ENCODE peak calls at places on chromosomes 12 and 14, in five cellular contexts. C is fibroblast of lung, Q is neuronal stem cell, K is cardiac muscle cell, L is tibial nerve. I is an unnamed sample.
A peak's percentile ranks its signal among the peaks of the same experiment; 100 is the strongest.

GRCh38 chr14:25039933-25040332 is 10.0 kb downstream of the STXBP6 start:
- DNase-seq in Q (no peak), L (no peak), K (no peak), C (no peak), I (no peak)

GRCh38 chr14:70821916-70822705 is 12.8 kb upstream of the MAP3K9 start:
- DNase-seq in L (no peak), C (peak; percentile 28), Q (peak; percentile 62), K (peak; percentile 75), I (peak; percentile 45)

GRCh38 chr12:59973515-59973914 is 377.7 kb downstream of the SLC16A7 start:
- DNase-seq in C (peak; percentile 62), Q (no peak), K (peak; percentile 8), L (no peak), I (no peak)

GRCh38 chr12:99959549-99960170 is 25.1 kb downstream of the ANKS1B start:
- DNase-seq in K (peak; percentile 67), Q (no peak), L (no peak), C (peak; percentile 12), I (no peak)

GRCh38 chr12:34377243-34378035 is 355.1 kb downstream of the ALG10 start:
- DNase-seq in Q (no peak), L (no peak), K (no peak), C (no peak), I (no peak)

GRCh38 chr12:88782357-88782756 is 202.1 kb upstream of the KITLG start:
- DNase-seq in Q (no peak), L (no peak), K (no peak), C (no peak), I (no peak)

GRCh38 chr12:97572220-97572619 is 109.6 kb downstream of the RMST start:
- DNase-seq in C (no peak), L (no peak), K (no peak), Q (no peak), I (no peak)

GRCh38 chr14:24710403-24711063 is 76.5 kb upstream of the GZMB start:
- DNase-seq in L (peak; percentile 45), C (peak; percentile 69), K (peak; percentile 77), Q (peak; percentile 59), I (peak; percentile 32)

GRCh38 chr14:92653162-92653651 is 95.2 kb downstream of the LGMN start:
- DNase-seq in K (no peak), L (no peak), C (no peak), Q (no peak), I (no peak)

GRCh38 chr14:21093769-21094681 is 4.4 kb downstream of the ZNF219 start:
- DNase-seq in C (no peak), K (peak; percentile 16), L (no peak), Q (peak; percentile 95), I (no peak)

GRCh38 chr14:55832122-55832911 is 252.3 kb downstream of the KTN1 start:
- DNase-seq in Q (no peak), C (no peak), L (no peak), K (no peak), I (no peak)

GRCh38 chr12:74111688-74112360 is 425.8 kb upstream of the ATXN7L3B start:
- DNase-seq in Q (peak; percentile 24), K (no peak), L (no peak), C (no peak), I (no peak)

GRCh38 chr12:72267974-72268373 is 4.2 kb upstream of the TRHDE start:
- DNase-seq in C (peak; percentile 68), L (no peak), K (no peak), Q (no peak), I (no peak)

GRCh38 chr12:201361-201760 is 12.6 kb downstream of the SLC6A12 start:
- DNase-seq in C (no peak), L (no peak), K (no peak), Q (no peak), I (no peak)

GRCh38 chr14:23725980-23726746 is 90.0 kb downstream of the DHRS2 start:
- DNase-seq in C (no peak), L (no peak), K (no peak), Q (no peak), I (no peak)

GRCh38 chr12:53046655-53047220 is 3.1 kb upstream of the TNS2 start:
- DNase-seq in K (peak; percentile 95), L (peak; percentile 89), Q (peak; percentile 54), C (peak; percentile 91), I (no peak)

GRCh38 chr12:20520572-20520971 is 152.2 kb downstream of the PDE3A start:
- DNase-seq in L (no peak), K (no peak), C (no peak), Q (no peak), I (no peak)

GRCh38 chr12:95721320-95721719 is 69.2 kb downstream of the NTN4 start:
- DNase-seq in C (peak; percentile 12), L (no peak), Q (no peak), K (no peak), I (no peak)

GRCh38 chr14:96341323-96341722 is 21.8 kb downstream of the ATG2B start:
- DNase-seq in L (no peak), C (no peak), K (no peak), Q (no peak), I (no peak)

GRCh38 chr12:49932746-49933145 is 17.8 kb upstream of the AQP2 start:
- DNase-seq in C (no peak), Q (no peak), K (no peak), L (no peak), I (no peak)

GRCh38 chr12:49929581-49929980 is 21.0 kb upstream of the AQP2 start:
- DNase-seq in C (no peak), K (no peak), Q (no peak), L (no peak), I (no peak)

GRCh38 chr12:49928476-49928875 is 22.1 kb upstream of the AQP2 start:
- DNase-seq in C (no peak), Q (no peak), K (no peak), L (no peak), I (no peak)

GRCh38 chr12:49932023-49932422 is 18.5 kb upstream of the AQP2 start:
- DNase-seq in L (no peak), K (no peak), Q (no peak), C (no peak), I (no peak)

DNA sequence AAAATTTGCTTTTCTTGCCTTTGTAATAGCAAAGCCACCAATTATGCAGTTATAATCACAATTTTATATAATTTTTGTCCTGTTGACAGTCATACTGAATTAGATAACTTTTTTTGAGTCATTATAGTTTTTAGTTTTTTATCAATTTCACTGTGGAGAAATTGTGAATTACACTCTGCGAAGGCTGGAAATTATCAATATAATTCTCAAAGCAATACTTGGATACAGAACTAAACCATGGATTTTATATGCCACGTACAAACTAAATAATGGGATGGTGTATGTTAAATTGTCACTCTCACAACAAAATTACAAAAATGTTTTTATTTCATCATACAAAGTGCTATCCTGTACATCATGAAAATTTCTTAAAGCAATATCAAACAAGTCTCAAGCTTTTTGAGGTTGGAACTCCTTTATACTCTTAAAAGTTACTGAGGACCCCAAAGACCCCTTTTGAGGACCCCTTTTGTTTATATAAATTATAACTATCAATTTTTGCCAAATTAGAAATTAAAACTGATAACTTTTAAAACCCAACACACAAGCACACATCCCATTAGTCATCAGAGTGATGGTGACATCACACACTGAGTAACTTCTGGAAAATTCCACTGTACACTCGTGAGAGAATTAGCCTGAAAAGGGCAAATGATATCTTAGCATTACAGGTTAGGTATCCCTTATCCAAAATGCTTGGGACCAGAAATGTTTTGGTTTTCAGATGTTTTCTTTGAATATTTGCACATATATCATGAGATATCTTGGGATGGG is 19.8 kb upstream of the AQP2 start:
- DNase-seq in L (no peak), Q (no peak), K (peak; percentile 69), C (peak; percentile 62), I (no peak)
- H3K27ac ChIP-seq in L (no peak overlapping the region), Q (no peak overlapping the region), K (no peak overlapping the region), C (no peak overlapping the region), I (no peak overlapping the region)

GRCh38 chr12:104473374-104473983 is 16.7 kb downstream of the CHST11 start:
- DNase-seq in C (no peak), Q (no peak), K (no peak), L (no peak), I (no peak)
- H3K4me3 ChIP-seq in C (no peak overlapping the region), Q (no peak overlapping the region), K (no peak overlapping the region), L (no peak overlapping the region), I (peak overlapping the region; percentile 21)

DNA sequence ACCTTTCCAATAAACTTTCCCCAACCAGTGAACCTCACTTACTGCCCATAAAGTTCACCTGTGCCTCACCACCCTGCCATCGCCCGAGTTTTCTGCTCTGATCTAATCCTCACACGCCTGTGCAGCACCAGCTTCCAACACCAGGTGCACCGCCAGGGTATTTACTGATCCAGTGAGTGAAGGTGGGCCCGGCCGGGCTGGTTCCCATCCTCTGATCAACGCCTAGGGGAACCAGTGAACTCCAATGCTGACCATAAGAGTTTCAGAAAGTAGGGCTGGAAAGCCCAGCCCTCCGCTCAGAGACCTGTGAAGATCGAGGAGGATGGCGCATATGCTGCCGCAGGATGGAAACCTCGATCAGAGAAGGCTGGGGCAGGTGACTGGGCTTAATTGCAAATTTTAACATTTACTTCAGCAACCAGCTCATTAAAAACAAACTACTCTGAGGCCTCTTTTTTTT is 685 bp upstream of the MYL6B start:
- DNase-seq in Q (no peak), L (no peak), K (no peak), C (no peak), I (peak; percentile 70)
- H3K9me3 ChIP-seq in Q (no peaks in the 10 kb centered on the region), L (no peaks in the 10 kb centered on the region), K (no peaks in the 10 kb centered on the region), C (no peaks in the 10 kb centered on the region), I (no peaks in the 10 kb centered on the region)

DNA sequence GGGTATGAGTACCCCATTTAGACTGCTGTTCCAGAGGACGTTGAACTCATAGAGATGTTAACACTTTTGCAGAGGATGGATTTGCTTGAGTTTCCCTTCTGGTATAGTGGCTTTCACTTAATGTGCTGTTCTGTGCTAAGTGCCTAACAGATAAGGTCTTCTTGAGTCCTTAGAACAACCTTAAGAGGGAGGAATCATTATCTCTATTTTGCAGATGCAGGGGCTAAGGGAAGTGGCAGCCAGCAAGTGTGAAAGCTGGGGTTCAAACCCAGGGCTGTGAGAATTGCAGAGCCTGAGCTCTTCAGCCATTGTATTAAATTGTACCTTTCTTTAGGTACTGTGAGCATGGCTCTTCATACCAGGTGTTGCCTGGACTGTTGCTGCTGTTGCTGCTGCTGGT is 122.1 kb upstream of the NRXN3 start:
- DNase-seq in Q (no peak), C (no peak), L (no peak), K (no peak), I (no peak)
- H3K27ac ChIP-seq in Q (no peak overlapping the region), C (no peak overlapping the region), L (no peak overlapping the region), K (no peak overlapping the region), I (no peak overlapping the region)

DNA sequence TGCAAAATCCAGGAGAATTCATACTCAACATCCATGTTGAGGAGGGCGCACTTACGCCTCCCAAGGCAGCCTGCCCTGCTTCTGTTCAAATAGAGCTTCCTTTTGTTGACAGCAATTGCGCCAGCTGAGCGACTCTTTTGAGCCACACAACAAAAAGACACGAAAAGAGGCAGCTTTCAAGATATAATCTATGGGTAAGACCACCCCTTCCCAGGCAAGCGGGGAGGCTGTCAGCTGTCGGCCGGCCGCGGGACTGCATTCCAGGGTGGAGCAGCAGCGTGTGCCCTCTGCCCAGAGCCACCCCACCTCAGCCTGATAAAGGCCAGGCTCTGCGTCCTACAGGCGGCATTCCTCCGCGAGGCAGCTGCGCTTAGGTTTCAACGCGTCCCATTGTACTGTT is 15.8 kb upstream of the STAB2 start:
- DNase-seq in L (no peak), K (peak; percentile 14), Q (peak; percentile 75), C (no peak), I (no peak)
- H3K4me3 ChIP-seq in L (peak overlapping the region; percentile 8), K (no peak overlapping the region), Q (no peak overlapping the region), C (no peak overlapping the region), I (no peak overlapping the region)

I was measured in CD8-positive, alpha-beta memory T cell.